ENCODE peak calls at places on chromosomes 7 and 10, in six cellular contexts. U is IMR-90, Y is H1, V is GM12878, P is HepG2, E is K562. H is an unnamed sample.

GRCh38 chr10:130461631-130462030 is 325.4 kb downstream of the GLRX3 start:
- DNase-seq in U (no peak), Y (no peak), V (no peak), P (no peak), E (no peak), H (no peak)

GRCh38 chr10:69869291-69869841 is 67.7 kb downstream of the COL13A1 start:
- DNase-seq in U (peak; percentile 53), Y (no peak), V (no peak), P (no peak), E (no peak), H (peak; percentile 56)

GRCh38 chr10:18060217-18060616 is 80.0 kb upstream of the CACNB2 start:
- DNase-seq in U (peak; percentile 47), Y (no peak), V (no peak), P (no peak), E (no peak), H (no peak)

GRCh38 chr10:580796-581195 is 108.7 kb downstream of the DIP2C start:
- DNase-seq in U (peak; percentile 97), Y (no peak), V (no peak), P (no peak), E (no peak), H (no peak)

GRCh38 chr7:47945261-47946015 is 2.8 kb downstream of the PKD1L1 start:
- DNase-seq in U (peak; percentile 62), Y (no peak), V (no peak), P (peak; percentile 57), E (peak; percentile 45), H (peak; percentile 51)

GRCh38 chr10:89702121-89702480 is 711 bp downstream of the KIF20B start:
- DNase-seq in U (peak; percentile 5), Y (no peak), V (peak; percentile 21), P (peak; percentile 11), E (peak; percentile 9), H (no peak)

GRCh38 chr10:28838908-28839307 is 161.6 kb downstream of the BAMBI start:
- DNase-seq in U (peak; percentile 12), Y (no peak), V (no peak), P (peak; percentile 69), E (no peak), H (peak; percentile 4)

GRCh38 chr10:63260860-63261251 is 127.7 kb downstream of the NRBF2 start:
- DNase-seq in U (no peak), Y (no peak), V (no peak), P (no peak), E (no peak), H (no peak)

GRCh38 chr10:95341716-95342130 is 50.9 kb upstream of the PDLIM1 start:
- DNase-seq in U (peak; percentile 72), Y (no peak), V (no peak), P (peak; percentile 35), E (no peak), H (no peak)

GRCh38 chr7:17207220-17207619 is 91.2 kb upstream of the AHR start:
- DNase-seq in U (peak; percentile 26), Y (no peak), V (no peak), P (peak; percentile 64), E (no peak), H (no peak)

GRCh38 chr10:132382231-132382922 is 14.6 kb upstream of the PWWP2B start:
- DNase-seq in U (no peak), Y (no peak), V (no peak), P (no peak), E (no peak), H (no peak)

GRCh38 chr10:91247360-91248111 is 27.1 kb downstream of the PCGF5 start:
- DNase-seq in U (peak; percentile 12), Y (no peak), V (no peak), P (no peak), E (no peak), H (no peak)

GRCh38 chr7:35286422-35286821 is 32.5 kb upstream of the TBX20 start:
- DNase-seq in U (peak; percentile 2), Y (no peak), V (no peak), P (no peak), E (no peak), H (no peak)

GRCh38 chr7:131895541-131896173 is 339.2 kb upstream of the PODXL start:
- DNase-seq in U (peak; percentile 70), Y (no peak), V (no peak), P (no peak), E (no peak), H (peak; percentile 78)

GRCh38 chr10:69574571-69574978 is 1.4 kb upstream of the NEUROG3 start:
- DNase-seq in U (no peak), Y (no peak), V (no peak), P (no peak), E (no peak), H (no peak)

DNA sequence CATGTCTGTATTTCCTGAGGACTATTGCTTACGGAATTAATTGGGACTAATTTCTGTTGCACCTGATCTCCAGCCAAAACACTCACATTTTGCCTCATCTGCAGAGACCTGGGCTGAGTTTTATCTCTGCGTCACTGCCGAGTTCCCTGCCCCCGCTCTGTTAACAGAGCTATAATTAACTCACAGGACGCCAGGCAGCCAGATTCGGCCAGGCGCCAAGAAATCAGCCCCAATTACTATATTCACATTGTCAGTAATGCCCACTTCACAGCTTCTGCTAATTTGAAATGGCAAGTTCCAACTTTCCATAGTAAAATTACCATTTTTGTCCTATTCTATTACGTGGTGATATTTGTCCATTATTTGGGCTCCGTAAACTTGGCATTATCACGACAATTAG is 130.5 kb downstream of the CUX1 start:
- DNase-seq in U (no peak), Y (no peak), V (no peak), P (no peak), E (peak; percentile 43), H (no peak)
- TF ChIP-seq CEBPB in U (no peak), Y (no peak), V (no peak), P (no peak), E (no peak), H (no peak)

GRCh38 chr10:1732501-1733123 is 4.7 kb downstream of the ADARB2 start:
- DNase-seq in U (no peak), Y (no peak), V (no peak), P (no peak), E (no peak), H (no peak)

GRCh38 chr10:1735562-1735961 is 1.8 kb downstream of the ADARB2 start:
- DNase-seq in U (no peak), Y (no peak), V (no peak), P (no peak), E (no peak), H (no peak)

GRCh38 chr10:1733720-1734119 is 3.6 kb downstream of the ADARB2 start:
- DNase-seq in U (no peak), Y (no peak), V (no peak), P (no peak), E (no peak), H (no peak)

GRCh38 chr10:1736180-1736971 is 949 bp downstream of the ADARB2 start:
- DNase-seq in U (no peak), Y (no peak), V (no peak), P (no peak), E (no peak), H (no peak)

GRCh38 chr10:1734288-1734687 is 3.0 kb downstream of the ADARB2 start:
- DNase-seq in U (no peak), Y (no peak), V (no peak), P (no peak), E (no peak), H (no peak)
- H3K27me3 ChIP-seq in U (no peaks in the 10 kb centered on the region), Y (peaks cover 13% of the 10 kb centered on the region), V (no peaks in the 10 kb centered on the region), P (peaks cover 7% of the 10 kb centered on the region), E (peaks cover 33% of the 10 kb centered on the region), H (no peaks in the 10 kb centered on the region)

GRCh38 chr7:116327135-116327534 is 116.8 kb downstream of the TES start:
- DNase-seq in U (no peak), Y (no peak), V (no peak), P (no peak), E (no peak), H (no peak)

GRCh38 chr7:116329845-116330503 is 119.6 kb downstream of the TES start:
- DNase-seq in U (no peak), Y (no peak), V (no peak), P (no peak), E (no peak), H (no peak)

GRCh38 chr7:116325517-116325916 is 115.2 kb downstream of the TES start:
- DNase-seq in U (peak; percentile 46), Y (no peak), V (no peak), P (no peak), E (no peak), H (no peak)

GRCh38 chr7:116328161-116328560 is 117.8 kb downstream of the TES start:
- DNase-seq in U (no peak), Y (no peak), V (no peak), P (no peak), E (no peak), H (no peak)

GRCh38 chr7:116327751-116328150 is 117.4 kb downstream of the TES start:
- DNase-seq in U (peak; percentile 99), Y (no peak), V (no peak), P (no peak), E (no peak), H (peak; percentile 29)
- TF ChIP-seq CEBPB in U (peak; percentile 69), Y (no peak), V (no peak), P (no peak), E (no peak), H (no peak)

GRCh38 chr7:155493744-155494538 is 36.0 kb downstream of the EN2 start:
- DNase-seq in U (no peak), Y (no peak), V (no peak), P (no peak), E (no peak), H (no peak)
- H3K27me3 ChIP-seq in U (peaks cover 3% of the 10 kb centered on the region), Y (peaks cover 60% of the 10 kb centered on the region), V (no peaks in the 10 kb centered on the region), P (peaks cover 11% of the 10 kb centered on the region), E (peaks cover 90% of the 10 kb centered on the region), H (peaks cover 8% of the 10 kb centered on the region)

GRCh38 chr7:21544303-21544656 is 1.4 kb downstream of the DNAH11 start:
- DNase-seq in U (no peak), Y (no peak), V (no peak), P (no peak), E (no peak), H (no peak)

GRCh38 chr7:21550821-21551531 is 8.1 kb downstream of the DNAH11 start:
- DNase-seq in U (no peak), Y (no peak), V (no peak), P (no peak), E (no peak), H (peak; percentile 31)

GRCh38 chr7:21550076-21550475 is 7.2 kb downstream of the DNAH11 start:
- DNase-seq in U (no peak), Y (no peak), V (no peak), P (no peak), E (no peak), H (no peak)

GRCh38 chr7:21547511-21547910 is 4.7 kb downstream of the DNAH11 start:
- DNase-seq in U (no peak), Y (no peak), V (no peak), P (no peak), E (no peak), H (no peak)

GRCh38 chr7:21548491-21548890 is 5.7 kb downstream of the DNAH11 start:
- DNase-seq in U (no peak), Y (no peak), V (no peak), P (no peak), E (no peak), H (no peak)
- TF ChIP-seq CEBPB in U (no peak), Y (no peak), V (no peak), P (no peak), E (no peak), H (no peak)

H was measured in HCT116.